ENCODE peak calls at places on chromosomes 7 and 10, in nine cellular contexts. C, W, T, R, U, G, E, V and S are unnamed samples.

GRCh38 chr7:109901916-109902315 is 1189.0 kb upstream of the LRRN3 start:
- DNase-seq in C (no peak), W (no peak), T (no peak), R (peak), U (no peak), G (no peak), E (no peak), V (peak), S (no peak)

GRCh38 chr10:119178371-119179119 is at the start of gene PRDX3:
- DNase-seq in C (peak), W (peak), T (peak), R (peak), U (peak), G (peak), E (peak), V (peak), S (peak)

GRCh38 chr10:119496282-119496681 is 46.2 kb downstream of the RGS10 start:
- DNase-seq in C (no peak), W (peak), T (no peak), R (no peak), U (peak), G (no peak), E (no peak), V (peak), S (no peak)

GRCh38 chr7:50696810-50697582 is 85.7 kb downstream of the GRB10 start:
- DNase-seq in C (peak), W (peak), T (no peak), R (peak), U (peak), G (no peak), E (no peak), V (peak), S (no peak)

GRCh38 chr7:88465586-88465985 is 158.9 kb upstream of the STEAP4 start:
- DNase-seq in C (no peak), W (no peak), T (no peak), R (no peak), U (no peak), G (no peak), E (no peak), V (no peak), S (no peak)

GRCh38 chr7:43535810-43536585 is 46.9 kb upstream of the STK17A start:
- DNase-seq in C (no peak), W (peak), T (no peak), R (peak), U (no peak), G (no peak), E (no peak), V (peak), S (no peak)

GRCh38 chr10:29304259-29305030 is 15.6 kb downstream of the LYZL1 start:
- DNase-seq in C (peak), W (peak), T (peak), R (peak), U (peak), G (peak), E (no peak), V (peak), S (peak)

GRCh38 chr10:100265821-100266485 is 1.5 kb downstream of the CWF19L1 start:
- DNase-seq in C (no peak), W (no peak), T (no peak), R (no peak), U (no peak), G (no peak), E (no peak), V (no peak), S (no peak)

GRCh38 chr10:132057191-132057681 is 8.5 kb upstream of the JAKMIP3 start:
- DNase-seq in C (peak), W (no peak), T (no peak), R (no peak), U (no peak), G (no peak), E (no peak), V (no peak), S (peak)

GRCh38 chr7:157053118-157053517 is 42.7 kb upstream of the MNX1 start:
- DNase-seq in C (no peak), W (no peak), T (no peak), R (no peak), U (no peak), G (no peak), E (no peak), V (no peak), S (no peak)

GRCh38 chr10:32981760-32982159 is 23.7 kb upstream of the ITGB1 start:
- DNase-seq in C (no peak), W (peak), T (no peak), R (peak), U (no peak), G (peak), E (no peak), V (peak), S (no peak)

GRCh38 chr10:74813371-74813770 is 13.0 kb upstream of the KAT6B start:
- DNase-seq in C (peak), W (no peak), T (no peak), R (no peak), U (no peak), G (peak), E (no peak), V (no peak), S (peak)

GRCh38 chr7:69598081-69598486 is at the start of gene AUTS2:
- DNase-seq in C (peak), W (peak), T (peak), R (peak), U (peak), G (peak), E (peak), V (peak), S (peak)

GRCh38 chr7:159115601-159116501 is 28.8 kb downstream of the VIPR2 start:
- DNase-seq in C (peak), W (no peak), T (no peak), R (no peak), U (no peak), G (no peak), E (no peak), V (no peak), S (peak)

GRCh38 chr7:137862358-137862757 is 15.6 kb upstream of the DGKI start:
- DNase-seq in C (no peak), W (no peak), T (no peak), R (no peak), U (no peak), G (no peak), E (no peak), V (no peak), S (no peak)

GRCh38 chr7:141074162-141074989 is 512 bp downstream of the TMEM178B start:
- DNase-seq in C (peak), W (peak), T (peak), R (no peak), U (no peak), G (peak), E (no peak), V (peak), S (peak)

GRCh38 chr7:79452032-79452494 is 1.4 kb downstream of the MAGI2 start:
- DNase-seq in C (peak), W (peak), T (peak), R (peak), U (peak), G (peak), E (no peak), V (no peak), S (peak)

GRCh38 chr7:55280031-55280454 is 85.1 kb upstream of the LANCL2 start:
- DNase-seq in C (peak), W (peak), T (peak), R (peak), U (peak), G (peak), E (peak), V (peak), S (peak)

GRCh38 chr7:115274-115911 is 77.0 kb upstream of the FAM20C start:
- DNase-seq in C (peak), W (peak), T (no peak), R (peak), U (no peak), G (no peak), E (no peak), V (no peak), S (no peak)

GRCh38 chr7:71817931-71818330 is 594.2 kb downstream of the CALN1 start:
- DNase-seq in C (no peak), W (no peak), T (no peak), R (no peak), U (no peak), G (no peak), E (no peak), V (no peak), S (no peak)